ENCODE peak calls at places on chromosomes 12 and 14, in ten cellular contexts. One of them, this sample, is unnamed. For H3K9me3, the result is how much of the 10 kb centered on the place peaks cover.

GRCh38 chr14:92026548-92027190 is 13.2 kb downstream of the TRIP11 start:
- DNase-seq in breast epithelium: no peak
- DNase-seq in sigmoid colon: no peak
- DNase-seq in suprapubic skin: no peak
- DNase-seq in GM12878: no peak
- DNase-seq in stomach: no peak
- DNase-seq in prostate gland: no peak
- DNase-seq in esophagus muscularis mucosa: no peak
- DNase-seq in K562: no peak
- DNase-seq in endothelial cell of umbilical vein: no peak
- DNase-seq in this sample: no peak

GRCh38 chr12:47207829-47208248 is 128.1 kb upstream of the AMIGO2 start:
- DNase-seq in stomach: no peak
- DNase-seq in prostate gland: no peak
- DNase-seq in breast epithelium: no peak
- DNase-seq in endothelial cell of umbilical vein: no peak
- DNase-seq in K562: no peak
- DNase-seq in sigmoid colon: no peak
- DNase-seq in GM12878: peak
- DNase-seq in esophagus muscularis mucosa: no peak
- DNase-seq in suprapubic skin: no peak
- DNase-seq in this sample: no peak

GRCh38 chr12:26566670-26567069 is 266.3 kb downstream of the ITPR2 start:
- DNase-seq in prostate gland: no peak
- DNase-seq in esophagus muscularis mucosa: no peak
- DNase-seq in suprapubic skin: no peak
- DNase-seq in K562: no peak
- DNase-seq in GM12878: no peak
- DNase-seq in stomach: no peak
- DNase-seq in sigmoid colon: no peak
- DNase-seq in breast epithelium: no peak
- DNase-seq in endothelial cell of umbilical vein: no peak
- DNase-seq in this sample: no peak

GRCh38 chr12:254039-254438 is 8.6 kb downstream of the SLC6A13 start:
- DNase-seq in esophagus muscularis mucosa: peak
- DNase-seq in K562: no peak
- DNase-seq in prostate gland: no peak
- DNase-seq in breast epithelium: no peak
- DNase-seq in sigmoid colon: no peak
- DNase-seq in endothelial cell of umbilical vein: no peak
- DNase-seq in stomach: no peak
- DNase-seq in suprapubic skin: no peak
- DNase-seq in GM12878: no peak
- DNase-seq in this sample: no peak

GRCh38 chr12:15842106-15842505 is 40.1 kb upstream of the STRAP start:
- DNase-seq in GM12878: no peak
- DNase-seq in esophagus muscularis mucosa: no peak
- DNase-seq in sigmoid colon: no peak
- DNase-seq in prostate gland: no peak
- DNase-seq in endothelial cell of umbilical vein: no peak
- DNase-seq in K562: no peak
- DNase-seq in breast epithelium: no peak
- DNase-seq in suprapubic skin: no peak
- DNase-seq in stomach: no peak
- DNase-seq in this sample: no peak

GRCh38 chr14:77076118-77076631 is 21.9 kb upstream of the CIPC start:
- DNase-seq in endothelial cell of umbilical vein: peak
- DNase-seq in stomach: peak
- DNase-seq in K562: no peak
- DNase-seq in sigmoid colon: peak
- DNase-seq in prostate gland: no peak
- DNase-seq in GM12878: no peak
- DNase-seq in breast epithelium: peak
- DNase-seq in suprapubic skin: peak
- DNase-seq in esophagus muscularis mucosa: peak
- DNase-seq in this sample: no peak

GRCh38 chr14:68291820-68292219 is 472.2 kb downstream of the RAD51B start:
- DNase-seq in sigmoid colon: no peak
- DNase-seq in K562: peak
- DNase-seq in endothelial cell of umbilical vein: no peak
- DNase-seq in breast epithelium: no peak
- DNase-seq in GM12878: no peak
- DNase-seq in stomach: no peak
- DNase-seq in suprapubic skin: no peak
- DNase-seq in esophagus muscularis mucosa: no peak
- DNase-seq in prostate gland: no peak
- DNase-seq in this sample: peak

GRCh38 chr14:70827366-70828151 is 18.2 kb upstream of the MAP3K9 start:
- DNase-seq in prostate gland: no peak
- DNase-seq in esophagus muscularis mucosa: no peak
- DNase-seq in GM12878: no peak
- DNase-seq in breast epithelium: no peak
- DNase-seq in K562: no peak
- DNase-seq in suprapubic skin: no peak
- DNase-seq in sigmoid colon: no peak
- DNase-seq in endothelial cell of umbilical vein: no peak
- DNase-seq in stomach: no peak
- DNase-seq in this sample: no peak

GRCh38 chr14:71985538-71986234 is 53.5 kb downstream of the RGS6 start:
- DNase-seq in esophagus muscularis mucosa: peak
- DNase-seq in GM12878: no peak
- DNase-seq in stomach: no peak
- DNase-seq in breast epithelium: no peak
- DNase-seq in K562: no peak
- DNase-seq in endothelial cell of umbilical vein: no peak
- DNase-seq in sigmoid colon: no peak
- DNase-seq in prostate gland: no peak
- DNase-seq in suprapubic skin: no peak
- DNase-seq in this sample: no peak

DNA sequence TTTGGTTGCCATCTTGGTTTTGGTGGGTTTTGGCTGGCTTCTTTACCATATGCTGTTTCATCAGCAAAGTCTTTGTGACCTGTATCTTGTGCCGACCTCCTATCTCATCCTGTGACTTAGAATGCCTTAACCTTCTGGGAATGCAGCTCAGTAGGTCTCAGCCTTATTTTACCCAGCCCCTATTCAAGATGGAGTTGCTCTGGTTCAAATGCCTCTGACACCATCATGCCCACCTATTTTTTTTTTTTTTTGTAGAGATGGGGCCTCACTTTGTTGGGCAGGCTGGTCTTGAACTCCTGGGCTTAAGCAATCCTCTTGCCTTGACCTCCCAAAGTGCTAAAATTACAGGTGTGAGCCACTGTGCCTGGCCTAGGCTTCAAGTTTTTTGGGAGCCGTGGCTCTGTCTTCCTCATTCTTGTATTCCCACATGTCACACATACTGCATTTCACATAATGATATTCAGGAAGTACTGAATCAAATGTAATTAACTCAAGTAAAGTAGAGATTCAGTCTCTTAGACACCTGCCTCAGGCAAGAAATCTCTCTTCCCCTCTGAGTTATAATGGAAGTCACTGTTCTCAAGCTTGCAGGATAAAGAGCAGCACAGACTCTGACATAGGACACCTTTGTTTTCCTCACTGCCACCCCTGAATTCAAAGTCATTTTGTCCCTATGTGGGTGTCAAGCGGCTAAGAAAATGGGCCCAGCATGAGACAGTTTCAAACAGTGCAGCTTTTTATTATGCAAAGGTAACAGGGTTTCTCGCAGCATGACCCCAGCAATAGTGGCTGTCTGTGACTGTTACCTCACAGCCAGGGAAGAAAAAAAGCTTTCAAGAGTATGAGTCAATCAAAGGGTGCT is 159.0 kb downstream of the PTPN11 start:
- DNase-seq in prostate gland: no peak
- DNase-seq in stomach: no peak
- DNase-seq in GM12878: no peak
- DNase-seq in breast epithelium: peak
- DNase-seq in suprapubic skin: no peak
- DNase-seq in endothelial cell of umbilical vein: no peak
- DNase-seq in esophagus muscularis mucosa: no peak
- DNase-seq in K562: no peak
- DNase-seq in sigmoid colon: no peak
- DNase-seq in this sample: no peak
- TF ChIP-seq POLR2AphosphoS5 in prostate gland: no peak
- TF ChIP-seq POLR2AphosphoS5 in stomach: no peak
- TF ChIP-seq POLR2AphosphoS5 in GM12878: no peak
- TF ChIP-seq POLR2AphosphoS5 in breast epithelium: no peak
- TF ChIP-seq POLR2AphosphoS5 in suprapubic skin: no peak
- TF ChIP-seq POLR2AphosphoS5 in endothelial cell of umbilical vein: no peak
- TF ChIP-seq POLR2AphosphoS5 in esophagus muscularis mucosa: no peak
- TF ChIP-seq POLR2AphosphoS5 in K562: no peak
- TF ChIP-seq POLR2AphosphoS5 in sigmoid colon: no peak
- TF ChIP-seq POLR2AphosphoS5 in this sample: no peak

DNA sequence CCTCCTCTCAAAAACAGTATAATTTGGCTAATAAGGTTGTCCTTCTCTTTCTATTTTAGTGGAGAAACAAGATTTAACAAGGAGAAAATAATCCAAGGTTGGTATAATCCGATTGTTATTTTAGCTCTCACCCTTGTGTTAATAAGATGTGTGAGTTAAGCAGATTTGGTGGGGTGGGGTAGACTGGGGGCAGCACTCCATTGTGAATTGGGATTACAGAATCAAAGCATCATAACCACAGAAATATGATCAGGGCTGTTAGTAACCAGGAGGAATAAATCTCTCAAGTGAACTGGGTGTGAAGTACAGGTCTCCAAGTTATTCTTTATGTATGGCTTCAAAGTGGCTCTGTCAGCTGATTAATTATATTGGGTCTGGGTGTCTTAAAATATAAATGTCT is 10.2 kb downstream of the TIGAR start:
- DNase-seq in K562: no peak
- DNase-seq in stomach: no peak
- DNase-seq in GM12878: no peak
- DNase-seq in suprapubic skin: no peak
- DNase-seq in prostate gland: no peak
- DNase-seq in endothelial cell of umbilical vein: no peak
- DNase-seq in esophagus muscularis mucosa: no peak
- DNase-seq in breast epithelium: no peak
- DNase-seq in sigmoid colon: no peak
- DNase-seq in this sample: no peak
- TF ChIP-seq POLR2A in K562: no peak
- TF ChIP-seq POLR2A in stomach: no peak
- TF ChIP-seq POLR2A in GM12878: no peak
- TF ChIP-seq POLR2A in suprapubic skin: no peak
- TF ChIP-seq POLR2A in prostate gland: no peak
- TF ChIP-seq POLR2A in endothelial cell of umbilical vein: no peak
- TF ChIP-seq POLR2A in esophagus muscularis mucosa: no peak
- TF ChIP-seq POLR2A in breast epithelium: no peak
- TF ChIP-seq POLR2A in sigmoid colon: no peak
- TF ChIP-seq POLR2A in this sample: no peak

GRCh38 chr12:31989987-31990386 is 30.8 kb downstream of the RESF1 start:
- DNase-seq in sigmoid colon: no peak
- DNase-seq in esophagus muscularis mucosa: no peak
- DNase-seq in stomach: no peak
- DNase-seq in endothelial cell of umbilical vein: no peak
- DNase-seq in prostate gland: no peak
- DNase-seq in GM12878: no peak
- DNase-seq in K562: no peak
- DNase-seq in suprapubic skin: no peak
- DNase-seq in breast epithelium: no peak
- DNase-seq in this sample: no peak

GRCh38 chr12:31991146-31991545 is 31.9 kb downstream of the RESF1 start:
- DNase-seq in breast epithelium: no peak
- DNase-seq in K562: no peak
- DNase-seq in esophagus muscularis mucosa: no peak
- DNase-seq in prostate gland: no peak
- DNase-seq in sigmoid colon: no peak
- DNase-seq in endothelial cell of umbilical vein: no peak
- DNase-seq in suprapubic skin: no peak
- DNase-seq in stomach: no peak
- DNase-seq in GM12878: no peak
- DNase-seq in this sample: no peak

GRCh38 chr12:31984806-31985591 is 25.8 kb downstream of the RESF1 start:
- DNase-seq in stomach: no peak
- DNase-seq in endothelial cell of umbilical vein: no peak
- DNase-seq in prostate gland: no peak
- DNase-seq in breast epithelium: no peak
- DNase-seq in K562: no peak
- DNase-seq in sigmoid colon: no peak
- DNase-seq in GM12878: no peak
- DNase-seq in suprapubic skin: no peak
- DNase-seq in esophagus muscularis mucosa: no peak
- DNase-seq in this sample: no peak

GRCh38 chr12:31989571-31989970 is 30.4 kb downstream of the RESF1 start:
- DNase-seq in breast epithelium: no peak
- DNase-seq in K562: no peak
- DNase-seq in sigmoid colon: no peak
- DNase-seq in suprapubic skin: no peak
- DNase-seq in esophagus muscularis mucosa: no peak
- DNase-seq in GM12878: no peak
- DNase-seq in prostate gland: no peak
- DNase-seq in stomach: no peak
- DNase-seq in endothelial cell of umbilical vein: no peak
- DNase-seq in this sample: no peak

GRCh38 chr12:31985832-31986231 is 26.6 kb downstream of the RESF1 start:
- DNase-seq in GM12878: no peak
- DNase-seq in K562: no peak
- DNase-seq in suprapubic skin: no peak
- DNase-seq in breast epithelium: no peak
- DNase-seq in endothelial cell of umbilical vein: no peak
- DNase-seq in sigmoid colon: no peak
- DNase-seq in stomach: no peak
- DNase-seq in prostate gland: no peak
- DNase-seq in esophagus muscularis mucosa: no peak
- DNase-seq in this sample: no peak
- H3K9me3 ChIP-seq in GM12878: under half
- H3K9me3 ChIP-seq in K562: half or more
- H3K9me3 ChIP-seq in suprapubic skin: under half
- H3K9me3 ChIP-seq in breast epithelium: under half
- H3K9me3 ChIP-seq in endothelial cell of umbilical vein: under half
- H3K9me3 ChIP-seq in sigmoid colon: under half
- H3K9me3 ChIP-seq in stomach: under half
- H3K9me3 ChIP-seq in prostate gland: under half
- H3K9me3 ChIP-seq in esophagus muscularis mucosa: under half
- H3K9me3 ChIP-seq in this sample: under half

DNA sequence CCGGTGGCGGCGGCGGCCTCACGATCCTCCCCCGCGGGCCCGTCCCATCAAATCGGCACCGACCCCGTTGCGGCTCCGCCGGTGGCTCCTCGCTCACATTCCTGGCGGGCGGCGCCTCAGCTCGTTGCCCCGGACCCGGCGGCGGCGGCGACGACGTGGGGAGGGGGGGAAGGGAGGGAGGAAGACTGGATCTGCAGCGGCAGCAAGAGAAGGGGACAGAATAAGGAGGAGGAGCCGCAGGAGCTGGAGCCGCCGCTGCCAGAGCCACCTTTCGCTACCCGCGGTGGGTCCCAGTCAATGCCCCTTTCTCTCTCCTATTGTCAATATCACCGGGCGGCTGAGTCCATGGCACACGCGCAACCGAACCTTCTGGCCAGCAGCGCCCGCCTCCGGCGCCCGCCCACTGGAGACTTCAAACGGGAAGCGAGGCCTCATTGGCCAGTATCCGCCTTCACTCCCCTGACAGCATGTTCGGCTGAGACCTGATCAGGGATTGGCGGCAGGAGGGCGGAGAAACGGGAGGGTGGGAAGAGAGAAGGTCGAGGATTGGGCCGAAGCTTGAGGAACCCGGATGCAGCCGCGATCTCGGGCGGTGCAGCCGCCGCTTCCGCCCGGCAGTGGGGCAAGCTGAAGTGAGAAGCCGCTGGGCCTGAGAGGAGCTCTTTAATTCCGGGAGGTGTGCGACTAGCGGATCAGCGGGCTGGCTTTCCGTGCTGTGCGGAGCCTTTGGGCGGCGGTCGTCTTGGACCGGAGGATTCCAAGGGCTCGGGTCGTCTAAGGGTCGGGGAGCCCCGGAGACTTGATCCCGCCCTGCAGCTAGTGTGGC is at the start of gene PPP2R5E:
- DNase-seq in sigmoid colon: peak
- DNase-seq in esophagus muscularis mucosa: peak
- DNase-seq in K562: peak
- DNase-seq in endothelial cell of umbilical vein: peak
- DNase-seq in GM12878: peak
- DNase-seq in prostate gland: peak
- DNase-seq in suprapubic skin: peak
- DNase-seq in stomach: peak
- DNase-seq in breast epithelium: peak
- DNase-seq in this sample: peak
- TF ChIP-seq POLR2AphosphoS5 in sigmoid colon: peak
- TF ChIP-seq POLR2AphosphoS5 in esophagus muscularis mucosa: peak
- TF ChIP-seq POLR2AphosphoS5 in K562: peak
- TF ChIP-seq POLR2AphosphoS5 in endothelial cell of umbilical vein: peak
- TF ChIP-seq POLR2AphosphoS5 in GM12878: peak
- TF ChIP-seq POLR2AphosphoS5 in prostate gland: peak
- TF ChIP-seq POLR2AphosphoS5 in suprapubic skin: peak
- TF ChIP-seq POLR2AphosphoS5 in stomach: peak
- TF ChIP-seq POLR2AphosphoS5 in breast epithelium: peak
- TF ChIP-seq POLR2AphosphoS5 in this sample: peak